ENCODE peak calls at places on chromosomes 16 and 17, in four cellular contexts. One of them, this sample, is unnamed.

GRCh38 chr17:10295728-10296343 is 77.0 kb downstream of the MYH13 start:
- DNase-seq in lower leg skin: no peak
- DNase-seq in heart left ventricle: no peak
- DNase-seq in IMR-90: peak
- DNase-seq in this sample: no peak

GRCh38 chr17:70100983-70101382 is 26.0 kb downstream of the KCNJ16 start:
- DNase-seq in lower leg skin: no peak
- DNase-seq in heart left ventricle: no peak
- DNase-seq in IMR-90: no peak
- DNase-seq in this sample: no peak

GRCh38 chr16:20851601-20852000 is 45.3 kb downstream of the REXO5 start:
- DNase-seq in lower leg skin: peak
- DNase-seq in heart left ventricle: peak
- DNase-seq in IMR-90: peak
- DNase-seq in this sample: peak

GRCh38 chr17:57292086-57292485 is 35.8 kb downstream of the MSI2 start:
- DNase-seq in lower leg skin: no peak
- DNase-seq in heart left ventricle: no peak
- DNase-seq in IMR-90: no peak
- DNase-seq in this sample: no peak

GRCh38 chr17:61349350-61349749 is 50.3 kb upstream of the TBX2 start:
- DNase-seq in lower leg skin: no peak
- DNase-seq in heart left ventricle: no peak
- DNase-seq in IMR-90: no peak
- DNase-seq in this sample: no peak

GRCh38 chr16:82629441-82630027 is 2.8 kb downstream of the CDH13 start:
- DNase-seq in lower leg skin: peak
- DNase-seq in heart left ventricle: no peak
- DNase-seq in IMR-90: peak
- DNase-seq in this sample: no peak

GRCh38 chr16:15952265-15952711 is 2.9 kb downstream of the ABCC1 start:
- DNase-seq in lower leg skin: no peak
- DNase-seq in heart left ventricle: no peak
- DNase-seq in IMR-90: no peak
- DNase-seq in this sample: no peak

GRCh38 chr17:16419929-16420271 is 4.5 kb downstream of the TRPV2 start:
- DNase-seq in lower leg skin: no peak
- DNase-seq in heart left ventricle: no peak
- DNase-seq in IMR-90: peak
- DNase-seq in this sample: no peak

GRCh38 chr17:19000531-19001011 is 4.0 kb downstream of the FAM83G start:
- DNase-seq in lower leg skin: no peak
- DNase-seq in heart left ventricle: no peak
- DNase-seq in IMR-90: peak
- DNase-seq in this sample: no peak

GRCh38 chr16:31407406-31407805 is 14.3 kb downstream of the ITGAD start:
- DNase-seq in lower leg skin: no peak
- DNase-seq in heart left ventricle: no peak
- DNase-seq in IMR-90: no peak
- DNase-seq in this sample: no peak

GRCh38 chr16:75402821-75403475 is 30.4 kb downstream of the CFDP1 start:
- DNase-seq in lower leg skin: no peak
- DNase-seq in heart left ventricle: no peak
- DNase-seq in IMR-90: peak
- DNase-seq in this sample: no peak

GRCh38 chr17:66996926-66997325 is 32.4 kb downstream of the CACNG4 start:
- DNase-seq in lower leg skin: no peak
- DNase-seq in heart left ventricle: peak
- DNase-seq in IMR-90: no peak
- DNase-seq in this sample: no peak

GRCh38 chr17:43019418-43019817 is 2.8 kb downstream of the VAT1 start:
- DNase-seq in lower leg skin: no peak
- DNase-seq in heart left ventricle: no peak
- DNase-seq in IMR-90: no peak
- DNase-seq in this sample: no peak

GRCh38 chr17:67628580-67629013 is 89.1 kb upstream of the NOL11 start:
- DNase-seq in lower leg skin: no peak
- DNase-seq in heart left ventricle: peak
- DNase-seq in IMR-90: no peak
- DNase-seq in this sample: no peak

GRCh38 chr17:27499451-27500265 is 43.4 kb downstream of the KSR1 start:
- DNase-seq in lower leg skin: no peak
- DNase-seq in heart left ventricle: no peak
- DNase-seq in IMR-90: no peak
- DNase-seq in this sample: no peak

GRCh38 chr16:31093132-31093703 is 1.4 kb downstream of the VKORC1 start:
- DNase-seq in lower leg skin: no peak
- DNase-seq in heart left ventricle: no peak
- DNase-seq in IMR-90: peak
- DNase-seq in this sample: no peak

GRCh38 chr17:76139261-76139752 is 1.7 kb downstream of the FOXJ1 start:
- DNase-seq in lower leg skin: no peak
- DNase-seq in heart left ventricle: no peak
- DNase-seq in IMR-90: no peak
- DNase-seq in this sample: no peak

GRCh38 chr17:58493506-58493905 is 5.3 kb upstream of the HSF5 start:
- DNase-seq in lower leg skin: no peak
- DNase-seq in heart left ventricle: no peak
- DNase-seq in IMR-90: no peak
- DNase-seq in this sample: peak

DNA sequence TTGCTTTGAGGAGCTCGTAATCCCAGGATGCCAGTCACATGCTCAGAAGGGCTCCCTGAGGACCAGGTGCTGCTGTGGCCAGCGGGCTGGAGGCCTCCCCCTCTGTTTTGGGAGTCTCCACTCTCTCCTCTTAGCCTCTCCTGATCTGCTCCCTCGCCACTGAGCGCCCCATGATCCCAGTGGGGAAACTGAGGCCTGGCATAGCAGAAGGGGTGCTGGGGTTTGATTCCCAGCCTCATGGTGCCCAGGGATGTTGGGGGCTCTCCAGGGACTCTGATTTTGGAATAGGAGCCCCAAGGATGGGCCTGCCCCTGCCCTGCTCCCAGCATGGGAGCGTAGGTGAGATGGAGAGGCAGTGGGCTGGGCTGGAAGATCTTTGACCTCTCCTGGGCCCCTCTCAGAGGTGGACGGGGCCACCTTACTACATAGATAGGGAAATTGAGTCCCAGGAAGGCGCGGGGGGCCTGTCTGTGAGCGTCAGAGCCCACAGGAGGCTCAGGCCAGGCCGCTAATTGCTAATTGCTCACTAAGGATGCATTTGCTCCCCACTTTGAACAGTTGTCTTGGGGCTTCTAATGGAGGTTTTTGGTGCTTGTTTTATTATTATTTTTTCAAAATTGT is 525 bp upstream of the ADCY7 start:
- DNase-seq in lower leg skin: no peak
- DNase-seq in heart left ventricle: peak
- DNase-seq in IMR-90: no peak
- DNase-seq in this sample: no peak
- TF ChIP-seq CTCF in lower leg skin: no peak
- TF ChIP-seq CTCF in heart left ventricle: no peak
- TF ChIP-seq CTCF in IMR-90: no peak
- TF ChIP-seq CTCF in this sample: no peak

GRCh38 chr16:57373117-57373947 is 1.0 kb downstream of the CX3CL1 start:
- DNase-seq in lower leg skin: no peak
- DNase-seq in heart left ventricle: no peak
- DNase-seq in IMR-90: no peak
- DNase-seq in this sample: no peak
- TF ChIP-seq POLR2A in lower leg skin: no peak
- TF ChIP-seq POLR2A in heart left ventricle: no peak
- TF ChIP-seq POLR2A in IMR-90: no peak
- TF ChIP-seq POLR2A in this sample: no peak

GRCh38 chr17:75069783-75070182 is 18.0 kb upstream of the SLC16A5 start:
- DNase-seq in lower leg skin: no peak
- DNase-seq in heart left ventricle: no peak
- DNase-seq in IMR-90: no peak
- DNase-seq in this sample: no peak
- TF ChIP-seq CTCF in lower leg skin: no peak
- TF ChIP-seq CTCF in heart left ventricle: peak
- TF ChIP-seq CTCF in IMR-90: peak
- TF ChIP-seq CTCF in this sample: no peak

DNA sequence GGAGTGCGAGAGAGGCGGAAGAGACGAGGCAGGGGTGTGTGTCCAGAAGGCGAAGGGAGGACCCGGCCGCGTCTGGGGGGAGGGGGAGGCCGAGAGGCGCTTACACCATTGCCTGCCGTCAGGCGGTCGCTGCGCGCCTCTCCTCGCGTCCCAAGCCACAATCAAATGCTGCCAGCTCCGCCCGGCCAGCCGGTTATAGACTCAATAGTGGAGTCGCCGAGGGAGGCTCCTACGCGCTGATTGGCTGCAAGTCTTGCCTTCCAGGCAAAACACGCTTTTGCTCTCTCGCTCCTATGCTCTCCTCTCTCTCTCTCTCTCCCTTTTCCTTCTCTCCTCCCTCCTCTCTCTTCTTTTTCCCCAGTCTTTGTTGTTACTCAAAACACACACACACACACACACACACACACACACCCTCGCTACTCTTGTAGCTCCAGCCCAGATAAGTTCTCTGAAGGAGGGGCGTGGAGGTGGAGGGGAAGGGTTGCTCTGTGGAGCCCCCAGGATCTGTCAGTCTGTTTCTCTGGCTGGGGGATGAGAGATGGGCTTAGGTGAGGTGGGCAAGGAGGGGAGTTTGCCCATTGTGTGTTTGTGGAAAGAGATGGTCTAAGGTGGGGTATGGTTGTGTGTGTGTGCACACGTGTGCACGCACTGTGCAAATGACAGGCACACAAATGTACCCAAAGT is at the start of gene DLX3:
- DNase-seq in lower leg skin: peak
- DNase-seq in heart left ventricle: peak
- DNase-seq in IMR-90: peak
- DNase-seq in this sample: no peak
- TF ChIP-seq POLR2A in lower leg skin: no peak
- TF ChIP-seq POLR2A in heart left ventricle: no peak
- TF ChIP-seq POLR2A in IMR-90: no peak
- TF ChIP-seq POLR2A in this sample: no peak

GRCh38 chr16:60413969-60414368 is 1622.3 kb downstream of the CDH8 start:
- DNase-seq in lower leg skin: no peak
- DNase-seq in heart left ventricle: no peak
- DNase-seq in IMR-90: no peak
- DNase-seq in this sample: no peak
- TF ChIP-seq CTCF in lower leg skin: no peak
- TF ChIP-seq CTCF in heart left ventricle: no peak
- TF ChIP-seq CTCF in IMR-90: no peak
- TF ChIP-seq CTCF in this sample: no peak

This sample was measured in esophagus muscularis mucosa.